ENCODE peak calls at places on chromosome 7, in four cellular contexts. D is tibial artery, T is uterus, Y is suprapubic skin. F is an unnamed sample.

GRCh38 chr7:23615331-23615730 is 18.1 kb downstream of the CCDC126 start:
- DNase-seq in D (no peak), T (no peak), Y (no peak), F (peak; percentile 48)

GRCh38 chr7:27209933-27210440 is 10.1 kb upstream of the HOXA13 start:
- DNase-seq in D (no peak), Y (no peak), T (no peak), F (no peak)

GRCh38 chr7:79504607-79505389 is 51.3 kb upstream of the MAGI2 start:
- DNase-seq in T (no peak), Y (no peak), D (no peak), F (peak; percentile 21)

GRCh38 chr7:17663056-17663675 is 277.1 kb downstream of the SNX13 start:
- DNase-seq in Y (no peak), D (no peak), T (no peak), F (peak; percentile 90)

GRCh38 chr7:128099204-128099671 is 68.0 kb upstream of the LRRC4 start:
- DNase-seq in Y (no peak), D (no peak), T (no peak), F (peak; percentile 17)

GRCh38 chr7:40638872-40639271 is 504.1 kb downstream of the SUGCT start:
- DNase-seq in T (no peak), Y (no peak), D (no peak), F (no peak)

GRCh38 chr7:33841031-33841430 is 64.3 kb upstream of the BMPER start:
- DNase-seq in Y (no peak), D (no peak), T (no peak), F (no peak)

GRCh38 chr7:156985101-156985967 is 25.1 kb downstream of the MNX1 start:
- DNase-seq in T (no peak), D (peak; percentile 60), Y (no peak), F (no peak)

GRCh38 chr7:132455306-132455705 is 121.0 kb downstream of the PLXNA4 start:
- DNase-seq in D (no peak), Y (no peak), T (no peak), F (no peak)

GRCh38 chr7:55260171-55260570 is 105.0 kb upstream of the LANCL2 start:
- DNase-seq in T (no peak), D (no peak), Y (no peak), F (no peak)

GRCh38 chr7:142539901-142540300 is 209.4 kb upstream of the PRSS1 start:
- DNase-seq in T (no peak), Y (no peak), D (no peak), F (peak; percentile 54)

GRCh38 chr7:32892521-32893224 is 1.1 kb upstream of the KBTBD2 start:
- DNase-seq in T (peak; percentile 45), Y (peak; percentile 77), D (peak; percentile 72), F (peak; percentile 75)

GRCh38 chr7:118328505-118329211 is 104.2 kb downstream of the ANKRD7 start:
- DNase-seq in D (no peak), Y (no peak), T (no peak), F (no peak)

GRCh38 chr7:132882714-132883428 is 199.0 kb downstream of the CHCHD3 start:
- DNase-seq in D (no peak), T (no peak), Y (no peak), F (no peak)

GRCh38 chr7:121475806-121476205 is 79.7 kb upstream of the FAM3C start:
- DNase-seq in Y (no peak), D (no peak), T (peak; percentile 60), F (peak; percentile 86)

GRCh38 chr7:124354206-124354605 is 321.3 kb upstream of the TMEM229A start:
- DNase-seq in T (no peak), Y (no peak), D (no peak), F (no peak)

GRCh38 chr7:34157137-34157536 is 251.8 kb downstream of the BMPER start:
- DNase-seq in Y (no peak), D (no peak), T (no peak), F (no peak)

GRCh38 chr7:105790996-105791395 is 85.4 kb downstream of the ATXN7L1 start:
- DNase-seq in D (no peak), T (no peak), Y (no peak), F (no peak)

GRCh38 chr7:124276005-124276606 is 243.2 kb upstream of the TMEM229A start:
- DNase-seq in Y (no peak), T (no peak), D (no peak), F (peak; percentile 7)

GRCh38 chr7:128309921-128310320 is 33.8 kb downstream of the RBM28 start:
- DNase-seq in T (no peak), Y (no peak), D (no peak), F (no peak)

GRCh38 chr7:24965831-24966708 is 13.9 kb downstream of the OSBPL3 start:
- DNase-seq in Y (no peak), D (no peak), T (no peak), F (no peak)

GRCh38 chr7:135856356-135857144 is 107.9 kb upstream of the FAM180A start:
- DNase-seq in Y (no peak), T (no peak), D (no peak), F (peak; percentile 57)

GRCh38 chr7:82481499-82482097 is 38.0 kb upstream of the CACNA2D1 start:
- DNase-seq in Y (no peak), T (no peak), D (no peak), F (peak; percentile 57)

GRCh38 chr7:74573499-74573898 is 84.0 kb upstream of the GTF2I start:
- DNase-seq in Y (no peak), D (no peak), T (no peak), F (no peak)

GRCh38 chr7:107725138-107725740 is 18.7 kb upstream of the CBLL1 start:
- DNase-seq in D (no peak), T (peak; percentile 61), Y (no peak), F (peak; percentile 81)

GRCh38 chr7:122886357-122887081 is at the start of gene CADPS2:
- DNase-seq in T (peak; percentile 92), Y (peak; percentile 89), D (peak; percentile 91), F (peak; percentile 87)

GRCh38 chr7:122889116-122889515 is 2.9 kb upstream of the CADPS2 start:
- DNase-seq in T (no peak), Y (no peak), D (no peak), F (no peak)

GRCh38 chr7:122887198-122887597 is 938 bp upstream of the CADPS2 start:
- DNase-seq in T (peak; percentile 71), D (peak; percentile 79), Y (peak; percentile 68), F (peak; percentile 73)

GRCh38 chr7:122885583-122886356 is 490 bp downstream of the CADPS2 start:
- DNase-seq in Y (peak; percentile 63), D (peak; percentile 66), T (peak; percentile 36), F (peak; percentile 46)

GRCh38 chr7:122887848-122888247 is 1.6 kb upstream of the CADPS2 start:
- DNase-seq in Y (no peak), T (no peak), D (no peak), F (no peak)
- H3K4me3 ChIP-seq in Y (no peak overlapping the region), T (no peak overlapping the region), D (peak overlapping the region; percentile 93), F (no peak overlapping the region)

DNA sequence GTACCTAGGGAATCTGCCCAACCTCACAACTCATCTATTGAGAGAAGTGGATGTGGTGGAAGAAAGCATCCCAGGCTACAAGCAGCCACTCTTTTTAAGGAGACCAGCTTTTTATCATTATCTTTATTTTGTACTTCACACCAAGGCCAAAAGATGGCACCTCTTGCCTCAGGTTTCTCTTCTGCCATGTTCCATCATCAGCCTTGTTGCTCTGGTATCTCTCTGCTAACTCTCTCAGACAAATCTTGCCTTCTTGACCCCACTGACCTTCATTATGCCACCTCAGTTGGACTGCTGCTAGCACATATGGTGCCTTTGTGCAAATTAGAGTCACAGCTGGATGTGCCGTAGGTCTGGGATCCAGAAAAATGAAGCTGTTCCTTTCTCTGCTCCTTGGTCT is 47.2 kb upstream of the DYNC1I1 start:
- DNase-seq in D (no peak), T (no peak), Y (no peak), F (no peak)
- TF ChIP-seq CTCF in D (no peak), T (no peak), Y (no peak), F (no peak)

DNA sequence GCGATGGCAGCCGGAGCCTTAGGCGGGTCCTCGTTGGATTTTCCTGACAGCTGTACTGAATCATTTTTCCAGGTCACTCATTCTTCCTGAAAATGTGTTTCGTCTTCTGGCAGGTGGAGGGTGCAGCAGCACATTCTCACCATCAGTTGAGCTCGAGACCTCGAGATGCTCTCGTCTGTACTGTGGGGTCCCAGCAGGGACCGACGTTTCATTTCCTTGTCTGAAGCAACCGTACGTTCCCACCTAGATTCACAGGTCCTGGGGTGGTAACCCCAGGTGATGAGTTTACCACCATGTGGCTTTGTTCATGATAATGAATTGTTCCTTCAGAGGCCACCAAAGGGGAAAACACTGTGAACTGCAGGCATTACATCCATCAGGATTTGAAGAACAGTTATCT is 298.5 kb upstream of the FOXK1 start:
- DNase-seq in T (no peak), D (no peak), Y (no peak), F (no peak)
- H3K4me3 ChIP-seq in T (no peak overlapping the region), D (no peak overlapping the region), Y (no peak overlapping the region), F (no peak overlapping the region)

GRCh38 chr7:94289071-94289470 is 105.6 kb upstream of the COL1A2 start:
- DNase-seq in Y (no peak), T (peak; percentile 86), D (peak; percentile 81), F (peak; percentile 94)
- TF ChIP-seq CTCF in Y (peak; percentile 71), T (peak; percentile 92), D (peak; percentile 91), F (no peak)

DNA sequence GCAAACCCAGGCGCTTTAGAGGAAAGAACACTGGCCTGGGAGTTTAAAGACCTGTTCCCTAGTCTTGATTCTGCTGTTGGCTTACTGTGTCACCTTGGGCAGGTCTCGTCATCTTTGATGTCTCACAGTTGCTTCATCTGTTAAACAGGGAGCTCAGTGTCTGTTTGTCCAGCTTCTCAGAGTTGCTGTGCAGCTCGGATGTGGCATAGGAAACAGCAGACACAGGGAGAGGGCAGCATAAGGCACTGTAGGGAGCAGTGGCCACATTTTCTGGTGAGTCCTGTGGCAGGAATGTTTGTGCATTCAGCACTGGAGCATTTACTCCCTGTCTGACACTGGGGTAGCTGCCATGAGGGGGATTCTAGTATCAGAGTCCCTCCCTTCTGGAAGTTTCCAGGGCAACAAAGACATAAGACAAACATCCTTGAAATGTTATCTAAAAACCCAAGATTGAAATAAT is 2.0 kb downstream of the REPIN1 start:
- DNase-seq in Y (no peak), D (no peak), T (no peak), F (peak; percentile 72)
- H3K4me3 ChIP-seq in Y (no peak overlapping the region), D (no peak overlapping the region), T (no peak overlapping the region), F (peak overlapping the region; percentile 86)

DNA sequence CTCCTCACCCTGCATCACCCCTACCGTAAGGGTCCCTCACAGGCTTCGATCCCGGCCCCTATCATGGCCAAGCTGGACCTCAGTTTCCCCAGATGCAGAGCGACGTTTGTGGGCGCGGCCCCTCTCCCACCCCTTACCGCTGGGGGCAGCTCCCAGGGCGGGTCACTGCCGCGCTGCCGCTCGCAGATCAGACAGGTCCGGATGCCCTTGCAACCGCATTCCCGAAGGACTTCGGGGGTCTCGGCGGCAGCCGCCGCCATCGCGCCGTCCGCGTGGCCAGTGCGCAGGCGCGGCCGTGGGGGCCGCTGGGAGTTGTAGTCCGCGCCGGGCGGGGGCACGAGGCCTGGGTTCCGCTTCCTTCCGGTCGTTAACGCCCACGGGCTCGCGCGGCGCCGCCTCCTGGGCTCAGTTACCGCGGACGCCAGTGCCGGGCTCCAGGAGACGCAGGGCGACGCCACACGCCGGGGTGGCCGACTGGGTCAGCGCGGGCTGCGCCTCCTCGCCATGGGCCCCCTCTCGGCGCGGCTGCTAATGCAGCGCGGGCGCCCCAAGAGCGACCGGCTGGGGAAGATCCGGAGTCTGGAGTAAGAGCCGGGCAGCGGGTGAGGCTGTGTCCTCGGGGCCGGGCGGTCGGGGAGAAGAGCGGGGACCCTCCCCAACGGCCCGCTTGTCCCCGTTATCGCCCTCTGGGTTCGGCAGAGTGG is at the start of the genes ALKBH4 and LRWD1:
- DNase-seq in D (peak; percentile 96), T (peak; percentile 91), Y (peak; percentile 96), F (peak; percentile 92)
- TF ChIP-seq CTCF in D (no peak), T (peak; percentile 66), Y (peak; percentile 25), F (no peak)